ENCODE peak calls at places on chromosomes 1 and 21, in five cellular contexts. R, O, F, W and A are unnamed samples.

GRCh38 chr1:4486408-4487120 is 167.8 kb upstream of the AJAP1 start:
- DNase-seq in O (no peak), W (no peak), F (no peak), R (no peak), A (no peak)

GRCh38 chr1:17235135-17235880 is 13.6 kb upstream of the PADI3 start:
- DNase-seq in F (no peak), W (no peak), R (no peak), O (no peak), A (no peak)

GRCh38 chr1:33346921-33347649 is 26.2 kb upstream of the A3GALT2 start:
- DNase-seq in F (peak; percentile 78), W (no peak), R (peak; percentile 89), O (no peak), A (peak; percentile 72)

GRCh38 chr1:220631238-220631842 is 58.8 kb upstream of the C1orf115 start:
- DNase-seq in O (no peak), F (no peak), W (no peak), R (no peak), A (no peak)

GRCh38 chr1:200291106-200291505 is 118.7 kb downstream of the ZNF281 start:
- DNase-seq in F (no peak), O (no peak), R (no peak), W (no peak), A (no peak)

GRCh38 chr1:237814319-237814924 is 76.3 kb downstream of the ZP4 start:
- DNase-seq in F (no peak), W (no peak), O (no peak), R (no peak), A (no peak)

GRCh38 chr1:32948905-32949304 is 15.7 kb downstream of the RNF19B start:
- DNase-seq in F (no peak), W (no peak), R (no peak), O (no peak), A (no peak)

GRCh38 chr1:204213668-204214662 is at the start of gene GOLT1A:
- DNase-seq in R (peak; percentile 75), F (peak; percentile 69), W (peak; percentile 37), O (peak; percentile 36), A (peak; percentile 82)

GRCh38 chr1:109975718-109976117 is 8.8 kb upstream of the AHCYL1 start:
- DNase-seq in W (no peak), F (no peak), O (no peak), R (no peak), A (no peak)

GRCh38 chr1:212670882-212671281 is 28.8 kb downstream of the BATF3 start:
- DNase-seq in R (peak; percentile 28), O (no peak), W (no peak), F (no peak), A (no peak)
- H3K4me1 ChIP-seq in R (peaks cover 21% of the 10 kb centered on the region), O (peaks cover 29% of the 10 kb centered on the region), W (peaks cover 4% of the 10 kb centered on the region), F (peaks cover 6% of the 10 kb centered on the region), A (peaks cover 7% of the 10 kb centered on the region)

DNA sequence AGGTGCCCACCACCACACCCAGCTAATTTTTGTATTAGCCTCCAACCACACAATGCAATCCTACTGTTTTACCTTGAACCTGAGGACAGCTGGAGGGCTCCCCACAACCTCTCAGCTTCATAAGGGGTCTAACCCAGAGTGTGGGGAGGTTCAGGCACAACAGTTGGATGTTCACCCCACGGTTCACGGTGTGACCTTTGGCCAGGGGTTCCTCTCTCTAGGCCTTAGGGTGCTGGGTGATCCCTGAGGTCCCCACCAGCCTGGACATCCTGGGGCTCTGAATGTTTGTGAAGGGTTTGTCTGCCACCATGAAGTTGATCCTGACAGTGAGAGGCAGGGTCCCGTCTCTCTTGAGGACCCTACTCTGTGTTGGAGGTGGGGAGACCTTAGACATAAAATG is 3.9 kb downstream of the ACOT11 start:
- DNase-seq in R (peak; percentile 47), W (no peak), O (no peak), F (peak; percentile 8), A (no peak)
- H3K27ac ChIP-seq in R (no peak overlapping the region), W (no peak overlapping the region), O (peak overlapping the region; percentile 85), F (no peak overlapping the region), A (no peak overlapping the region)

DNA sequence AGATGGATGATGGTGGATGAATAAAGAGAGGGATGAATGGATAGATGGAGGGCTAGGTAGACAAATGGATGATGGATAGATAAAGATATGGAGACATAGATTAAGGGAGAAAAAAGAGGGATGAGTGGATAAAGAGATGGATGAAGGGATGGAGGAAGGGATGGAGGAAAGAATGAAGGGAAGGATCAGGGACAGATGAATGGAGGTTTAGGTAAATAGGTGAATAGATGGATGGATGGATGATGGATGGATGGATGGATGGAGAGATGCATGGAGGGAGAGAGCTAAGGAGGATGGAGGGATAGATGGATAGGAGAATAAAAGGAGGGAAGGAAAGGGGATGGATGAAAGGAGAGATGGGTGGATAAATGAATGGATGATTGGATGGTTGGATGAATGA is 28.8 kb downstream of the PLXNA2 start:
- DNase-seq in W (no peak), R (no peak), F (no peak), O (no peak), A (no peak)
- H3K4me1 ChIP-seq in W (no peaks in the 10 kb centered on the region), R (peaks cover 63% of the 10 kb centered on the region), F (no peaks in the 10 kb centered on the region), O (peaks cover 92% of the 10 kb centered on the region), A (peaks cover 14% of the 10 kb centered on the region)

GRCh38 chr21:37446552-37446951 is 80.0 kb downstream of the DYRK1A start:
- DNase-seq in F (no peak), W (no peak), O (no peak), R (no peak), A (no peak)
- H3K27ac ChIP-seq in F (peak overlapping the region; percentile 72), W (no peak overlapping the region), O (peak overlapping the region; percentile 27), R (no peak overlapping the region), A (no peak overlapping the region)

GRCh38 chr1:67789551-67789950 is 43.7 kb downstream of the GNG12 start:
- DNase-seq in F (no peak), W (no peak), R (no peak), O (no peak), A (no peak)
- H3K4me1 ChIP-seq in F (peaks cover 15% of the 10 kb centered on the region), W (no peaks in the 10 kb centered on the region), R (peaks cover 18% of the 10 kb centered on the region), O (peaks cover 79% of the 10 kb centered on the region), A (peaks cover 5% of the 10 kb centered on the region)

GRCh38 chr1:244865820-244866219 is 1.5 kb upstream of the HNRNPU start:
- DNase-seq in W (no peak), R (no peak), O (no peak), F (no peak), A (no peak)
- H3K27ac ChIP-seq in W (peak overlapping the region; percentile 94), R (peak overlapping the region; percentile 100), O (peak overlapping the region; percentile 100), F (peak overlapping the region; percentile 100), A (no peak overlapping the region)

DNA sequence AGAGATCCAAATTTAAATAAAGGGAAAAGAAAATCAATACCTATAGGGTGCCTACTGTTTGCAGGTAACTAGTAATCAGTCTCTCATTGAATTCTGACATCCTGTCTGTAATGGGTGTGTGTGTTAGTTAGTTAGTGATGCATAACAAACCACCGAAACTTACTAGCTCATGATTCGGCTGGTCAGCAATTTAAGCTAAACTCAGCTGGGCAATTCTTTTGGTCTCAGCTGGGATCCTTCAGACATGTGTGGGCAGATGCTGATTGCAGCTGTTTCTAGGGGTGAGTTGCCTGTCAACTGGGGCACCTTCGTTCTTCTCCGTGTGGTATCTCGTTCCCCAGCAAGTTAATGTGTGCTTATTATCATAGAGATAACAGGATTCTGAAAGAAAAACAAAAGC is 40.2 kb upstream of the ZNF124 start:
- DNase-seq in R (no peak), W (no peak), O (no peak), F (no peak), A (no peak)
- H3K4me1 ChIP-seq in R (peaks cover 11% of the 10 kb centered on the region), W (peaks cover 22% of the 10 kb centered on the region), O (peaks cover 28% of the 10 kb centered on the region), F (no peaks in the 10 kb centered on the region), A (peaks cover 4% of the 10 kb centered on the region)

DNA sequence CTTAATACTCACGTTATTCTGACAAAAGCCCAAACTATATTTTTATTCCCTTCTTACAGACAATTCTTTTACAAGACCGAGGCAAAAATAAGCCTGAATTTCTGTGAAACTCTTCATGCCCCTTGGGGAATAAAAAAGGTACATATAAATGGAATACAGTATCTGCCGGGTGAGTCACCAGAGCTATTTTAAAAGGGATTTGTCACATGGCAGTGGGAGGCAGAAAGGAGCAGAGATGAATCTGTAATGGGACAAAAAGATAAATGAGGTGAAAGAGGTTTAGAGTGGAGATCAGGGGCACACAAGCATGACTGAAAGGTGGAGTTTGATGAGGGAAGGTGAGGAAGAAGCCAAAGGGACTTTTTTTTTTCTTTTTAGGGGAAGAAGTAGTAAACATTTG is 8.8 kb downstream of the XCL1 start:
- DNase-seq in R (no peak), F (no peak), O (no peak), W (no peak), A (no peak)
- H3K27ac ChIP-seq in R (no peak overlapping the region), F (no peak overlapping the region), O (no peak overlapping the region), W (no peak overlapping the region), A (no peak overlapping the region)

GRCh38 chr1:94660994-94661393 is 119.4 kb upstream of the F3 start:
- DNase-seq in R (no peak), W (no peak), O (no peak), F (no peak), A (no peak)

GRCh38 chr1:94654919-94655318 is 113.4 kb upstream of the F3 start:
- DNase-seq in O (no peak), F (no peak), W (no peak), R (no peak), A (no peak)

GRCh38 chr1:94661431-94661830 is 119.9 kb upstream of the F3 start:
- DNase-seq in F (no peak), O (no peak), W (no peak), R (no peak), A (no peak)

GRCh38 chr1:94656982-94657381 is 115.4 kb upstream of the F3 start:
- DNase-seq in O (no peak), W (no peak), F (no peak), R (no peak), A (no peak)

DNA sequence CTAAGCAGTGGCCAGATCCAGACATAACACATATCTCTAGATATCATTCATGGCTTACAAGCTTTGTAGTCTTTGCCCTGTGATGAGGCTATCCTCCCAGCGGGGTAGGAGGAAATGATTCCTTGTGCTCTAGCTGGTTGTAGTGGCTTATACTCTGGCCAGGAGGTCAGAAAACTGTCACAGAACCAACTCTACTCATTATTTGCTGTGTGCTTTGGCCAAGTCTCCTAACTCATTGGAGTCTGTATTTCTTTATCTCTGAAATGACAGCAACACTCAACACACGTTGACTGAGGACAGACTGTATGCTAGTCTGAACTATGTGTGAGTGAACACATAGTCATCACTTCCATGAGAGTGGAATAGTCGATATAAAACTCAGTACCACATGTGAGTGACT is 116.7 kb upstream of the F3 start:
- DNase-seq in R (peak; percentile 77), F (no peak), W (no peak), O (peak; percentile 39), A (peak; percentile 70)
- H3K4me1 ChIP-seq in R (peaks cover 40% of the 10 kb centered on the region), F (peaks cover 11% of the 10 kb centered on the region), W (no peaks in the 10 kb centered on the region), O (peaks cover 37% of the 10 kb centered on the region), A (peaks cover 5% of the 10 kb centered on the region)